ENCODE peak calls at places on chromosomes 11 and 22, in ten cellular contexts. P, V, G, E, O, A, M, L, B and Z are unnamed samples.

GRCh38 chr11:114386545-114386944 is 13.8 kb downstream of the C11orf71 start:
- DNase-seq in P (no peak), V (no peak), G (no peak), E (no peak), O (no peak), A (no peak), M (peak), L (no peak), B (no peak), Z (no peak)

GRCh38 chr11:2549080-2549479 is 104.3 kb downstream of the KCNQ1 start:
- DNase-seq in P (no peak), V (no peak), G (no peak), E (no peak), O (no peak), A (no peak), M (no peak), L (peak), B (no peak), Z (no peak)

GRCh38 chr11:121132211-121132976 is 31.4 kb downstream of the TECTA start:
- DNase-seq in P (no peak), V (no peak), G (no peak), E (no peak), O (no peak), A (no peak), M (no peak), L (no peak), B (no peak), Z (no peak)

GRCh38 chr11:28924007-28924406 is 815.8 kb downstream of the METTL15 start:
- DNase-seq in P (no peak), V (no peak), G (no peak), E (no peak), O (no peak), A (no peak), M (peak), L (no peak), B (no peak), Z (no peak)

GRCh38 chr11:130477646-130478203 is 29.3 kb downstream of the ADAMTS15 start:
- DNase-seq in P (no peak), V (peak), G (no peak), E (no peak), O (no peak), A (no peak), M (no peak), L (no peak), B (no peak), Z (no peak)

GRCh38 chr11:33018005-33018404 is 2.3 kb downstream of the DEPDC7 start:
- DNase-seq in P (no peak), V (no peak), G (no peak), E (no peak), O (no peak), A (no peak), M (no peak), L (no peak), B (no peak), Z (no peak)

GRCh38 chr11:118618991-118619375 is 11.6 kb downstream of the PHLDB1 start:
- DNase-seq in P (no peak), V (peak), G (no peak), E (no peak), O (peak), A (peak), M (peak), L (peak), B (peak), Z (no peak)

GRCh38 chr11:60389279-60389910 is 6.9 kb upstream of the MS4A14 start:
- DNase-seq in P (no peak), V (no peak), G (no peak), E (peak), O (no peak), A (no peak), M (no peak), L (no peak), B (no peak), Z (no peak)

GRCh38 chr22:32723632-32724031 is 77.9 kb upstream of the TIMP3 start:
- DNase-seq in P (peak), V (peak), G (peak), E (peak), O (peak), A (peak), M (peak), L (peak), B (peak), Z (no peak)

GRCh38 chr11:11022126-11022730 is 164.4 kb upstream of the ZBED5 start:
- DNase-seq in P (peak), V (peak), G (no peak), E (peak), O (no peak), A (no peak), M (peak), L (no peak), B (peak), Z (no peak)

GRCh38 chr11:4672470-4672869 is 25.2 kb downstream of the OR51E2 start:
- DNase-seq in P (no peak), V (no peak), G (no peak), E (no peak), O (no peak), A (no peak), M (no peak), L (no peak), B (no peak), Z (no peak)

GRCh38 chr11:134844838-134845237 is 432.8 kb upstream of the B3GAT1 start:
- DNase-seq in P (no peak), V (no peak), G (no peak), E (no peak), O (no peak), A (no peak), M (no peak), L (no peak), B (no peak), Z (no peak)

GRCh38 chr11:68040121-68040956 is 1.5 kb downstream of the TCIRG1 start:
- DNase-seq in P (peak), V (peak), G (peak), E (peak), O (peak), A (no peak), M (peak), L (peak), B (no peak), Z (no peak)

GRCh38 chr11:7671807-7672206 is 1.5 kb downstream of the CYB5R2 start:
- DNase-seq in P (peak), V (no peak), G (no peak), E (no peak), O (no peak), A (no peak), M (no peak), L (no peak), B (no peak), Z (no peak)

GRCh38 chr11:123939317-123939716 is at the start of gene OR4D5:
- DNase-seq in P (no peak), V (no peak), G (no peak), E (no peak), O (no peak), A (no peak), M (no peak), L (no peak), B (no peak), Z (no peak)

GRCh38 chr22:30665786-30666185 is 1.9 kb downstream of the DUSP18 start:
- DNase-seq in P (no peak), V (no peak), G (no peak), E (no peak), O (no peak), A (no peak), M (no peak), L (no peak), B (no peak), Z (no peak)

GRCh38 chr11:76628408-76628947 is 42.1 kb downstream of the LRRC32 start:
- DNase-seq in P (no peak), V (no peak), G (no peak), E (no peak), O (no peak), A (no peak), M (no peak), L (no peak), B (no peak), Z (no peak)

GRCh38 chr22:25002241-25002985 is 49.9 kb downstream of the KIAA1671 start:
- DNase-seq in P (no peak), V (no peak), G (no peak), E (no peak), O (no peak), A (no peak), M (no peak), L (no peak), B (no peak), Z (no peak)

GRCh38 chr11:25247336-25247735 is 750.5 kb downstream of the LUZP2 start:
- DNase-seq in P (no peak), V (peak), G (no peak), E (no peak), O (no peak), A (no peak), M (no peak), L (no peak), B (no peak), Z (no peak)

GRCh38 chr11:3123761-3124733 is 41.1 kb downstream of the OSBPL5 start:
- DNase-seq in P (no peak), V (peak), G (peak), E (no peak), O (peak), A (peak), M (peak), L (peak), B (peak), Z (peak)

GRCh38 chr11:106072804-106073203 is 4.3 kb downstream of the KBTBD3 start:
- DNase-seq in P (no peak), V (no peak), G (no peak), E (no peak), O (no peak), A (no peak), M (no peak), L (no peak), B (no peak), Z (no peak)

GRCh38 chr11:134358853-134359490 is 27.2 kb downstream of the GLB1L2 start:
- DNase-seq in P (no peak), V (no peak), G (no peak), E (no peak), O (no peak), A (no peak), M (no peak), L (no peak), B (no peak), Z (no peak)

GRCh38 chr11:11798586-11799438 is 43.0 kb upstream of the USP47 start:
- DNase-seq in P (peak), V (peak), G (peak), E (peak), O (no peak), A (peak), M (peak), L (peak), B (peak), Z (no peak)

GRCh38 chr11:83025267-83025704 is 46.4 kb downstream of the RAB30 start:
- DNase-seq in P (peak), V (no peak), G (no peak), E (no peak), O (no peak), A (peak), M (no peak), L (no peak), B (no peak), Z (no peak)

GRCh38 chr22:32144875-32145274 is 14.2 kb downstream of the C22orf42 start:
- DNase-seq in P (no peak), V (no peak), G (no peak), E (peak), O (no peak), A (no peak), M (no peak), L (no peak), B (no peak), Z (no peak)

GRCh38 chr11:17743808-17744119 is 9.2 kb downstream of the KCNC1 start:
- DNase-seq in P (no peak), V (peak), G (no peak), E (no peak), O (no peak), A (no peak), M (no peak), L (no peak), B (no peak), Z (no peak)

GRCh38 chr11:61473370-61474025 is 35.1 kb upstream of the LRRC10B start:
- DNase-seq in P (no peak), V (no peak), G (no peak), E (no peak), O (no peak), A (no peak), M (no peak), L (no peak), B (no peak), Z (no peak)

GRCh38 chr22:23875801-23876200 is 18.1 kb downstream of the SLC2A11 start:
- DNase-seq in P (no peak), V (no peak), G (no peak), E (no peak), O (no peak), A (no peak), M (no peak), L (no peak), B (no peak), Z (no peak)

GRCh38 chr22:48546653-48547424 is 1280.8 kb downstream of the BRD1 start:
- DNase-seq in P (no peak), V (no peak), G (no peak), E (no peak), O (no peak), A (no peak), M (no peak), L (no peak), B (no peak), Z (no peak)

GRCh38 chr11:108854366-108854765 is 189.5 kb downstream of the DDX10 start:
- DNase-seq in P (peak), V (no peak), G (no peak), E (peak), O (no peak), A (no peak), M (peak), L (no peak), B (no peak), Z (no peak)

GRCh38 chr22:18075101-18075730 is 2.6 kb upstream of the PEX26 start:
- DNase-seq in P (no peak), V (no peak), G (no peak), E (peak), O (no peak), A (no peak), M (no peak), L (no peak), B (no peak), Z (no peak)

GRCh38 chr11:133843454-133843987 is 1.8 kb downstream of the SPATA19 start:
- DNase-seq in P (no peak), V (no peak), G (no peak), E (no peak), O (no peak), A (no peak), M (no peak), L (no peak), B (no peak), Z (no peak)

GRCh38 chr11:134850566-134850965 is 438.5 kb upstream of the B3GAT1 start:
- DNase-seq in P (no peak), V (no peak), G (no peak), E (no peak), O (no peak), A (no peak), M (no peak), L (no peak), B (no peak), Z (no peak)

GRCh38 chr22:42565956-42566355 is 12.2 kb downstream of the SERHL2 start:
- DNase-seq in P (no peak), V (no peak), G (no peak), E (no peak), O (no peak), A (no peak), M (no peak), L (no peak), B (no peak), Z (no peak)

GRCh38 chr22:44947029-44947428 is 62.8 kb downstream of the PHF21B start:
- DNase-seq in P (no peak), V (no peak), G (no peak), E (no peak), O (no peak), A (no peak), M (no peak), L (no peak), B (no peak), Z (no peak)
- TF ChIP-seq CTCF in P (no peak), V (no peak), G (no peak), E (no peak), O (no peak), A (no peak), M (no peak), L (no peak), B (no peak), Z (no peak)

DNA sequence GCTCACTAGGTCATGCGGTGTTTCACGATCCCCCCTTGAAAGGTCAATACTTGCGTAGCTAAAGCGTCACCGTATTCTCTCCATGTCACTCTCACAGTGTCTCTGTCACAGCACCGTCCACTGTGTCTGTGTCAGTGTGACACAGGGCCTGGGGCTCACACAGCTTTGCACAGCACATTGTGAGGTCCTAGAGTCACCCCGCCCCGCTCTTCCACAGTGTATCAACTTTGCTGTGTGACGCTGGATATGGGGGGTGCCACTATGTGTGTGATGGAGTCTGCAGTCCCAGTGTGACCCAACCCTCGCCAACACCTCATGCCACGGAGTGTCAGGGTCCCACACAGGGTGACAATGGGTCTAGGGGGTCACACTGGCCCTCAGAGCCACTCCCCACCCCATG is 583 bp downstream of the P4HA3 start:
- DNase-seq in P (no peak), V (no peak), G (no peak), E (no peak), O (no peak), A (no peak), M (no peak), L (no peak), B (no peak), Z (no peak)
- H3K4me3 ChIP-seq in P (peak), V (peak), G (peak), E (no peak), O (peak), A (no peak), M (peak), L (peak), B (peak), Z (peak)

GRCh38 chr11:43935131-43935979 is 7.1 kb upstream of the C11orf96 start:
- DNase-seq in P (no peak), V (no peak), G (no peak), E (no peak), O (no peak), A (no peak), M (no peak), L (no peak), B (no peak), Z (no peak)

GRCh38 chr11:43936081-43936480 is 6.4 kb upstream of the C11orf96 start:
- DNase-seq in P (no peak), V (no peak), G (no peak), E (no peak), O (no peak), A (no peak), M (no peak), L (no peak), B (no peak), Z (no peak)

GRCh38 chr11:43934359-43935130 is 7.9 kb upstream of the C11orf96 start:
- DNase-seq in P (no peak), V (no peak), G (no peak), E (no peak), O (no peak), A (no peak), M (no peak), L (no peak), B (no peak), Z (no peak)

GRCh38 chr11:43941257-43941879 is 1.1 kb upstream of the C11orf96 start:
- DNase-seq in P (no peak), V (peak), G (no peak), E (no peak), O (no peak), A (no peak), M (no peak), L (no peak), B (no peak), Z (no peak)

DNA sequence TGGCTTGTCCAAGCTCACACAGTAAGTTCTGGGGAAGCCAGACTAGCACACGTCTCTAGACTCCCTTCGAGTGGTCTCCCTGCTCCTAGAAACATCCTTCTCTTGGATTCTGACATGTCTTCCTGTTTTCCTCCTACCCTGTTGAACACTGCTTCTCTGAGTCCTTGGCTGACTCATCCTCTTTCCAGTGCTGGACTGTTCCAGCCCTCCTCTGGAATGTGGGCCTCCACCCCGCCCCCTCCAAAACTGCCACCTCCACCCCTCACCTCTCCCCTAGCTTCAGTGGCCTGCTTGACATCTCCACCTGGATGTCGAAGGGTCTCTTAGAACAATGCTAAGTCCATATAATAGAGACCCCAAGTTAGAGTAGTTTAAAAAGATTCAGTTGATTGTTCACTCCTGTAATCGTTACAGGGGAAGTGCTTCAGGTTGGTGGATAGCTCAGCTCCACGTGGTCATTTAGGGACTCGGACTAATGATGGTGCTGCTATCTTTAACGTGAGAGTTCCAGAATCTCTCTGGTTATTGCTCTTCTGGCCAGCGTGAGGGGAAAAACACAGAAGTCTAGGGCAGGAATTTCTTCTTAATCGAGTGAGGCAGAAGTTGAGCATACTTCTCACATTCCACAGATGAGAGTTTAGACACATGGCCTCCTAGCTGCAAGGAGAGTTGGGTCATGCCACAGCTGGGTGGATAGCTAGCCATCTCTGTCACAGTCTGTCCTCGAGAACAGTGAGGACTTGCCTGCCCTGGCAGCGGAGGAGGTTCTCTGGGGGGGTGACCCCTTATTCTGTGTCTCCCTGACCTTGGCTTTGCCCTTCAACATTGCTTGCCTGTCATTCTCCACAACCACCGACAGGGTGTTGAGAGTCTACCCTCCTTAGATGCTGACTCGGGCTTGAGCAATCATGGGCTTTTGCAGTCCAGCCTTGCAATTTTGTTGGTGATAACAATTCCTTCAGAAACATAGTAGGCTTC is 4.7 kb upstream of the C11orf96 start:
- DNase-seq in P (no peak), V (peak), G (no peak), E (no peak), O (peak), A (no peak), M (peak), L (no peak), B (no peak), Z (peak)
- TF ChIP-seq CTCF in P (peak), V (peak), G (no peak), E (no peak), O (no peak), A (no peak), M (peak), L (no peak), B (no peak), Z (peak)

GRCh38 chr22:36377022-36377631 is 10.6 kb downstream of the MYH9 start:
- DNase-seq in P (peak), V (no peak), G (no peak), E (peak), O (no peak), A (no peak), M (no peak), L (no peak), B (no peak), Z (no peak)
- H3K4me3 ChIP-seq in P (peak), V (no peak), G (no peak), E (peak), O (no peak), A (no peak), M (no peak), L (no peak), B (no peak), Z (no peak)

DNA sequence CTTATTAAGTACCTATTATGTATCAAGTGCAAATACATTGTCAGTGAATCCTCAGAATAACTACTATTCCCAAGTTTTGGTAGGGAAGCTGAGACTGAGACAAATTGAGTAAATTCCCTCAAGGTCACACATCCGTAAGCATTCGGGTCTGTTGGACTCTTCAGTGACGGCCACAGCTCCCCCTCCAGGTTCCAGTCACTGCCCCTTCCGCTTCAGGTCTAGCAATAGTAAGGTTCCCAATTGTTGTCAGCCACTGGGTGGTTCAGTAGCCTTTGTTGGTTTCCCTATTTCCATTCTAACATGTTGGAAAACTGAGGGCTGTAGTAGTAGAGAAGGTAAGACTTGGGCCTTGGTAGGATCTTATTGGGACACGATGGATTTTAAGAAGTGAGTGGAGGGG is 54.9 kb upstream of the TNRC6B start:
- DNase-seq in P (no peak), V (no peak), G (no peak), E (no peak), O (no peak), A (no peak), M (no peak), L (no peak), B (no peak), Z (no peak)
- TF ChIP-seq CTCF in P (no peak), V (no peak), G (no peak), E (no peak), O (no peak), A (no peak), M (no peak), L (no peak), B (no peak), Z (no peak)

GRCh38 chr11:110856993-110857812 is 145.0 kb upstream of the ARHGAP20 start:
- DNase-seq in P (no peak), V (peak), G (no peak), E (no peak), O (no peak), A (no peak), M (peak), L (no peak), B (no peak), Z (no peak)

GRCh38 chr11:110858556-110858921 is 146.3 kb upstream of the ARHGAP20 start:
- DNase-seq in P (no peak), V (peak), G (peak), E (no peak), O (no peak), A (peak), M (peak), L (peak), B (no peak), Z (peak)

GRCh38 chr11:110859240-110859835 is 147.1 kb upstream of the ARHGAP20 start:
- DNase-seq in P (no peak), V (no peak), G (no peak), E (no peak), O (no peak), A (no peak), M (no peak), L (no peak), B (no peak), Z (no peak)

GRCh38 chr11:110856340-110856739 is 144.1 kb upstream of the ARHGAP20 start:
- DNase-seq in P (no peak), V (no peak), G (no peak), E (no peak), O (no peak), A (no peak), M (no peak), L (no peak), B (no peak), Z (no peak)

GRCh38 chr11:110857885-110858555 is 145.8 kb upstream of the ARHGAP20 start:
- DNase-seq in P (no peak), V (peak), G (peak), E (no peak), O (no peak), A (peak), M (peak), L (no peak), B (no peak), Z (no peak)
- H3K4me3 ChIP-seq in P (no peak), V (no peak), G (no peak), E (no peak), O (no peak), A (no peak), M (no peak), L (no peak), B (no peak), Z (no peak)